ENCODE peak calls at places on chromosomes 4 and X, in five cellular contexts. One of them, this sample, is unnamed. For H3K27me3, the result is how much of the 10 kb centered on the place peaks cover.

GRCh38 chr4:150348079-150348478 is 233.9 kb upstream of the MAB21L2 start:
- DNase-seq in BJ: peak
- DNase-seq in lung: no peak
- DNase-seq in CD8-positive, alpha-beta memory T cell: no peak
- DNase-seq in MG63: no peak
- DNase-seq in this sample: no peak

GRCh38 chr4:73391774-73392173 is 12.3 kb upstream of the ALB start:
- DNase-seq in BJ: no peak
- DNase-seq in lung: no peak
- DNase-seq in CD8-positive, alpha-beta memory T cell: no peak
- DNase-seq in MG63: no peak
- DNase-seq in this sample: no peak

GRCh38 chr4:19947349-19947748 is 304.4 kb upstream of the SLIT2 start:
- DNase-seq in BJ: peak
- DNase-seq in MG63: peak
- DNase-seq in CD8-positive, alpha-beta memory T cell: no peak
- DNase-seq in lung: no peak
- DNase-seq in this sample: no peak

GRCh38 chr4:27318740-27319139 is 458.1 kb downstream of the STIM2 start:
- DNase-seq in BJ: no peak
- DNase-seq in CD8-positive, alpha-beta memory T cell: no peak
- DNase-seq in lung: no peak
- DNase-seq in MG63: peak
- DNase-seq in this sample: no peak

GRCh38 chr4:56229947-56230346 is 157.3 kb downstream of the AASDH start:
- DNase-seq in lung: no peak
- DNase-seq in CD8-positive, alpha-beta memory T cell: no peak
- DNase-seq in MG63: no peak
- DNase-seq in BJ: no peak
- DNase-seq in this sample: no peak

GRCh38 chr4:117868201-117868600 is 166.1 kb upstream of the NDST3 start:
- DNase-seq in lung: no peak
- DNase-seq in MG63: no peak
- DNase-seq in CD8-positive, alpha-beta memory T cell: no peak
- DNase-seq in BJ: no peak
- DNase-seq in this sample: no peak

GRCh38 chr4:169604131-169604900 is 8.1 kb downstream of the NEK1 start:
- DNase-seq in MG63: no peak
- DNase-seq in BJ: peak
- DNase-seq in CD8-positive, alpha-beta memory T cell: no peak
- DNase-seq in lung: no peak
- DNase-seq in this sample: no peak

GRCh38 chr4:48343531-48343930 is 2.2 kb downstream of the SLAIN2 start:
- DNase-seq in BJ: no peak
- DNase-seq in CD8-positive, alpha-beta memory T cell: no peak
- DNase-seq in MG63: no peak
- DNase-seq in lung: no peak
- DNase-seq in this sample: no peak

GRCh38 chr4:623914-624626 is 1.3 kb upstream of the PDE6B start:
- DNase-seq in lung: no peak
- DNase-seq in MG63: no peak
- DNase-seq in CD8-positive, alpha-beta memory T cell: no peak
- DNase-seq in BJ: no peak
- DNase-seq in this sample: no peak

GRCh38 chrX:153565996-153566580 is 32.9 kb downstream of the CCNQ start:
- DNase-seq in lung: no peak
- DNase-seq in CD8-positive, alpha-beta memory T cell: no peak
- DNase-seq in BJ: no peak
- DNase-seq in MG63: no peak
- DNase-seq in this sample: no peak

GRCh38 chrX:71128915-71129765 is 10.7 kb downstream of the MED12 start:
- DNase-seq in BJ: no peak
- DNase-seq in MG63: peak
- DNase-seq in CD8-positive, alpha-beta memory T cell: peak
- DNase-seq in lung: peak
- DNase-seq in this sample: peak

GRCh38 chr4:86755388-86755787 is 93.8 kb downstream of the SLC10A6 start:
- DNase-seq in CD8-positive, alpha-beta memory T cell: no peak
- DNase-seq in BJ: no peak
- DNase-seq in lung: no peak
- DNase-seq in MG63: no peak
- DNase-seq in this sample: no peak

GRCh38 chrX:53089224-53089842 is 4.6 kb upstream of the KANTR start:
- DNase-seq in CD8-positive, alpha-beta memory T cell: peak
- DNase-seq in MG63: peak
- DNase-seq in BJ: no peak
- DNase-seq in lung: no peak
- DNase-seq in this sample: no peak

GRCh38 chr4:136400829-136401228 is 1131.5 kb downstream of the PCDH18 start:
- DNase-seq in lung: no peak
- DNase-seq in MG63: no peak
- DNase-seq in CD8-positive, alpha-beta memory T cell: no peak
- DNase-seq in BJ: no peak
- DNase-seq in this sample: no peak

GRCh38 chr4:182449960-182450359 is 206.8 kb downstream of the TENM3 start:
- DNase-seq in BJ: no peak
- DNase-seq in lung: no peak
- DNase-seq in MG63: no peak
- DNase-seq in CD8-positive, alpha-beta memory T cell: no peak
- DNase-seq in this sample: no peak

GRCh38 chrX:47143894-47144625 is 442 bp downstream of the NDUFB11 start:
- DNase-seq in lung: no peak
- DNase-seq in CD8-positive, alpha-beta memory T cell: no peak
- DNase-seq in BJ: peak
- DNase-seq in MG63: peak
- DNase-seq in this sample: peak

GRCh38 chr4:164012396-164013027 is 518.0 kb downstream of the TMA16 start:
- DNase-seq in CD8-positive, alpha-beta memory T cell: no peak
- DNase-seq in lung: no peak
- DNase-seq in BJ: no peak
- DNase-seq in MG63: peak
- DNase-seq in this sample: no peak

GRCh38 chr4:1686440-1687036 is 2.4 kb upstream of the FAM53A start:
- DNase-seq in lung: no peak
- DNase-seq in MG63: no peak
- DNase-seq in BJ: no peak
- DNase-seq in CD8-positive, alpha-beta memory T cell: no peak
- DNase-seq in this sample: no peak

GRCh38 chrX:44234541-44234940 is 108.9 kb downstream of the EFHC2 start:
- DNase-seq in CD8-positive, alpha-beta memory T cell: no peak
- DNase-seq in MG63: no peak
- DNase-seq in BJ: no peak
- DNase-seq in lung: no peak
- DNase-seq in this sample: no peak

GRCh38 chr4:48779095-48779997 is 733 bp downstream of the FRYL start:
- DNase-seq in CD8-positive, alpha-beta memory T cell: peak
- DNase-seq in BJ: no peak
- DNase-seq in MG63: peak
- DNase-seq in lung: peak
- DNase-seq in this sample: peak

DNA sequence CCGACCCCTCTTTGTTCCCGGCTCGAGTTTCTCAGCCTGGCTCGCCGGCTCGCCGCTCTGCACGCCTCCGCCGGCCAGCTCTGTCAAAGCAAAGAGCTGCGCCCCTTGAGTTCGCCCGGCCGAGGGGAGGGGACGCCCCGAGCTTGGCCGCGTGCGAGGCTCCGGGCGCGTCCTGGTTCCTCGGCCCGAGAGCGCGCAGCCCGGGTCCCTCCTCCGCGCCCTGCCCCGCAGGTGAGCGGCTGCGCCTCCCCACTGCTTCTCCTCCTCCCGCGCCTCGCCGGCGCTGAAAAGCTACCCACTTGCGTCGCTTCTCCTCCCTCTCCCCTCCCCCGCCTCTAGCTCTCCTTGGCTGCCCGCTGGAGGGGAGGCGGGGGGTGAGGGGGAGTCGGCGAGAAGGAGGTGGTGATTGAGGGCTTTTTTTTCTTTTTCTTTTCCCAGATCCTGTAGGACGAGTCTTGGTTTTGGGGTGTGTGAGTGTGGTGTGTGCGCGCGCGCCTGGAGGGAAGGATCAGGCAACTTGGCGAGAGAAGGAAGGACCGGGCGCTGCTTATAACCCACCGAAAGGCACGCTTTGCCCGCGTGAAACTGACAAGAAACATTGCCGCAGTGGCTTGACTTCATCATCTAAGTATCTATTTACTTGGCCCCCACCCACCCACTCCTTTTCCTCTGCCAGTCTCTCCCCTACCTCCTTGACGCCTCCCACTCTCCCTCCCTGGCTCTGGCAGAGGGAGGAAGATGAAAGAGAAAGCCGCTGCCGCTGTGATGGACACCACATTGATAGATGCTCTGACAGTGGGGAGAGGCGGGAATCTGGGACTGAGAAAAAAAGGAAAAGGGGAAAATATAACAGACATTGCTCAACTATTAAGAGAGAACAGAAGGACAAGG is at the start of gene LEF1:
- DNase-seq in lung: no peak
- DNase-seq in CD8-positive, alpha-beta memory T cell: peak
- DNase-seq in BJ: no peak
- DNase-seq in MG63: no peak
- DNase-seq in this sample: peak
- H3K27me3 ChIP-seq in lung: under half
- H3K27me3 ChIP-seq in CD8-positive, alpha-beta memory T cell: under half
- H3K27me3 ChIP-seq in BJ: under half
- H3K27me3 ChIP-seq in MG63: half or more
- H3K27me3 ChIP-seq in this sample: under half

GRCh38 chr4:64713256-64713840 is 304.1 kb upstream of the TECRL start:
- DNase-seq in CD8-positive, alpha-beta memory T cell: no peak
- DNase-seq in MG63: no peak
- DNase-seq in lung: no peak
- DNase-seq in BJ: no peak
- DNase-seq in this sample: no peak

GRCh38 chr4:64715741-64716140 is 306.5 kb upstream of the TECRL start:
- DNase-seq in CD8-positive, alpha-beta memory T cell: no peak
- DNase-seq in MG63: no peak
- DNase-seq in lung: no peak
- DNase-seq in BJ: no peak
- DNase-seq in this sample: no peak

GRCh38 chr4:64721106-64721505 is 311.9 kb upstream of the TECRL start:
- DNase-seq in BJ: no peak
- DNase-seq in CD8-positive, alpha-beta memory T cell: no peak
- DNase-seq in lung: no peak
- DNase-seq in MG63: no peak
- DNase-seq in this sample: no peak

DNA sequence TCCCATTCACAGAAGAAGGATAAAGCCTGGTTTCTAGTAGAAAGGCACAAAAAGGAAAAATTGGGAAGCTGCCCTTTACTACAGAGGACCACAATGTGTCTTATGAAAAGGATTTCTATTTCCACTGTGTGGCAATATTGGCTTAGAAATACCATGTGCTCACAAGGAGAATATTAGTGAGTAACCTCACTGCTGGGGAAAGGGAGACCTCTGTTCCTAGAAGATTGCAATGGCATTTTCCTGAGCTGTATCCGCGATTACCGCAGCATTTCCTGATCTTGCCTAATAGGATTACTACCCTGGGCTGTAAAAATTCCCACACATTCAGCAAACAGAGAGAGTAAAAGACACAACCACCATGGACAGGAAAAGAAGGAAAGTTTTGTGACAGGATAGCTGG is 308.8 kb upstream of the TECRL start:
- DNase-seq in BJ: no peak
- DNase-seq in lung: no peak
- DNase-seq in MG63: peak
- DNase-seq in CD8-positive, alpha-beta memory T cell: no peak
- DNase-seq in this sample: no peak
- H3K4me3 ChIP-seq in BJ: no peak
- H3K4me3 ChIP-seq in lung: no peak
- H3K4me3 ChIP-seq in MG63: no peak
- H3K4me3 ChIP-seq in CD8-positive, alpha-beta memory T cell: no peak
- H3K4me3 ChIP-seq in this sample: no peak

GRCh38 chrX:38189431-38190128 is 31.1 kb downstream of the SRPX start:
- DNase-seq in MG63: no peak
- DNase-seq in lung: peak
- DNase-seq in BJ: no peak
- DNase-seq in CD8-positive, alpha-beta memory T cell: no peak
- DNase-seq in this sample: no peak
- H3K27me3 ChIP-seq in MG63: under half
- H3K27me3 ChIP-seq in lung: under half
- H3K27me3 ChIP-seq in BJ: under half
- H3K27me3 ChIP-seq in CD8-positive, alpha-beta memory T cell: under half
- H3K27me3 ChIP-seq in this sample: under half

DNA sequence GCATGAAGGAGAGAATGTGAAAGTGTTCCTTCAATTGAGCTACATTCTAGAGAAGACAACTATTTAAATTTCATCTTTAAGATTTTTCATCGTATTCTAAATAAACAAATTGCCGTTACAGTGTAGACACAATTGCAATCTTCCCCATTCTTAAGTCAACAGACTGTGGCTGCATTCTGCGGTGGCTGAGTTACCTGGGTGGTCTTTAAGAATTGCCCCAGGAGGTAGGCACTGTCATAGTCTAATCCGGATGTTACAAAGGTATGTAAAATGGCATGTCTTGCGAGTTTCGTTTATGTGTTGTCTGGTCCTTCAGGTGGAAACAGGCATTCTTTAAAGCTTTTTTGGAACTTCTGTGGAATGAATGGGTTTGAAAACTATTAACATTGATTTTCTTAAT is 586.1 kb upstream of the PITX2 start:
- DNase-seq in MG63: no peak
- DNase-seq in CD8-positive, alpha-beta memory T cell: no peak
- DNase-seq in lung: no peak
- DNase-seq in BJ: no peak
- DNase-seq in this sample: no peak
- H3K4me3 ChIP-seq in MG63: no peak
- H3K4me3 ChIP-seq in CD8-positive, alpha-beta memory T cell: no peak
- H3K4me3 ChIP-seq in lung: no peak
- H3K4me3 ChIP-seq in BJ: no peak
- H3K4me3 ChIP-seq in this sample: no peak

This sample was measured in right cardiac atrium.